ENCODE peak calls at places on chromosomes 3 and 15, in five cellular contexts. One of them, this sample, is unnamed.

GRCh38 chr3:61944736-61945135 is 383.4 kb downstream of the PTPRG start:
- DNase-seq in NT2/D1: no peak
- DNase-seq in HepG2: no peak
- DNase-seq in GM12878: no peak
- DNase-seq in H1: no peak
- DNase-seq in this sample: no peak

GRCh38 chr15:81398910-81399551 is 25.0 kb upstream of the TMC3 start:
- DNase-seq in NT2/D1: no peak
- DNase-seq in HepG2: no peak
- DNase-seq in GM12878: no peak
- DNase-seq in H1: no peak
- DNase-seq in this sample: no peak

GRCh38 chr3:127442551-127442950 is 148.0 kb downstream of the TPRA1 start:
- DNase-seq in NT2/D1: no peak
- DNase-seq in HepG2: no peak
- DNase-seq in GM12878: no peak
- DNase-seq in H1: peak
- DNase-seq in this sample: no peak

GRCh38 chr3:117846238-117846637 is 1136.7 kb downstream of the TUSC7 start:
- DNase-seq in NT2/D1: no peak
- DNase-seq in HepG2: no peak
- DNase-seq in GM12878: no peak
- DNase-seq in H1: no peak
- DNase-seq in this sample: no peak

GRCh38 chr15:30072630-30073029 is 10.1 kb upstream of the GOLGA8J start:
- DNase-seq in NT2/D1: no peak
- DNase-seq in HepG2: no peak
- DNase-seq in GM12878: no peak
- DNase-seq in H1: no peak
- DNase-seq in this sample: no peak

GRCh38 chr15:76196949-76197315 is 114.3 kb downstream of the ETFA start:
- DNase-seq in NT2/D1: no peak
- DNase-seq in HepG2: no peak
- DNase-seq in GM12878: no peak
- DNase-seq in H1: no peak
- DNase-seq in this sample: no peak

GRCh38 chr15:100781961-100782525 is 97.6 kb upstream of the ALDH1A3 start:
- DNase-seq in NT2/D1: peak
- DNase-seq in HepG2: no peak
- DNase-seq in GM12878: no peak
- DNase-seq in H1: no peak
- DNase-seq in this sample: no peak

GRCh38 chr3:127226451-127226850 is 33.5 kb downstream of the PRR23E start:
- DNase-seq in NT2/D1: no peak
- DNase-seq in HepG2: no peak
- DNase-seq in GM12878: no peak
- DNase-seq in H1: no peak
- DNase-seq in this sample: no peak

GRCh38 chr15:34799149-34799824 is 3.9 kb upstream of the ACTC1 start:
- DNase-seq in NT2/D1: no peak
- DNase-seq in HepG2: no peak
- DNase-seq in GM12878: no peak
- DNase-seq in H1: peak
- DNase-seq in this sample: no peak

GRCh38 chr3:17800232-17800631 is 57.8 kb upstream of the TBC1D5 start:
- DNase-seq in NT2/D1: no peak
- DNase-seq in HepG2: no peak
- DNase-seq in GM12878: no peak
- DNase-seq in H1: no peak
- DNase-seq in this sample: no peak

GRCh38 chr15:57384024-57384423 is 7.7 kb downstream of the CGNL1 start:
- DNase-seq in NT2/D1: no peak
- DNase-seq in HepG2: no peak
- DNase-seq in GM12878: no peak
- DNase-seq in H1: no peak
- DNase-seq in this sample: no peak

GRCh38 chr15:52394020-52394608 is 98.5 kb upstream of the MYO5C start:
- DNase-seq in NT2/D1: no peak
- DNase-seq in HepG2: no peak
- DNase-seq in GM12878: no peak
- DNase-seq in H1: no peak
- DNase-seq in this sample: no peak

GRCh38 chr15:31459011-31459748 is 132.5 kb downstream of the KLF13 start:
- DNase-seq in NT2/D1: no peak
- DNase-seq in HepG2: no peak
- DNase-seq in GM12878: peak
- DNase-seq in H1: no peak
- DNase-seq in this sample: no peak

GRCh38 chr15:84992157-84992940 is 10.7 kb downstream of the PDE8A start:
- DNase-seq in NT2/D1: no peak
- DNase-seq in HepG2: peak
- DNase-seq in GM12878: no peak
- DNase-seq in H1: peak
- DNase-seq in this sample: no peak

GRCh38 chr3:4748701-4749378 is 230.4 kb upstream of the BHLHE40 start:
- DNase-seq in NT2/D1: no peak
- DNase-seq in HepG2: peak
- DNase-seq in GM12878: no peak
- DNase-seq in H1: no peak
- DNase-seq in this sample: no peak

GRCh38 chr15:35439291-35439690 is 106.7 kb downstream of the DPH6 start:
- DNase-seq in NT2/D1: no peak
- DNase-seq in HepG2: no peak
- DNase-seq in GM12878: no peak
- DNase-seq in H1: no peak
- DNase-seq in this sample: no peak

GRCh38 chr3:113219605-113220300 is 8.4 kb downstream of the BOC start:
- DNase-seq in NT2/D1: no peak
- DNase-seq in HepG2: no peak
- DNase-seq in GM12878: no peak
- DNase-seq in H1: no peak
- DNase-seq in this sample: no peak

GRCh38 chr3:77328631-77329030 is 288.7 kb downstream of the ROBO2 start:
- DNase-seq in NT2/D1: no peak
- DNase-seq in HepG2: no peak
- DNase-seq in GM12878: no peak
- DNase-seq in H1: no peak
- DNase-seq in this sample: no peak

GRCh38 chr3:33064929-33065328 is 32.0 kb downstream of the GLB1 start:
- DNase-seq in NT2/D1: no peak
- DNase-seq in HepG2: peak
- DNase-seq in GM12878: no peak
- DNase-seq in H1: no peak
- DNase-seq in this sample: no peak

GRCh38 chr3:19029837-19030835 is 118.2 kb upstream of the KCNH8 start:
- DNase-seq in NT2/D1: no peak
- DNase-seq in HepG2: no peak
- DNase-seq in GM12878: no peak
- DNase-seq in H1: no peak
- DNase-seq in this sample: no peak

GRCh38 chr15:83845230-83845629 is 191.3 kb downstream of the ADAMTSL3 start:
- DNase-seq in NT2/D1: no peak
- DNase-seq in HepG2: no peak
- DNase-seq in GM12878: no peak
- DNase-seq in H1: no peak
- DNase-seq in this sample: no peak

GRCh38 chr3:149095487-149095886 is 9.2 kb upstream of the HLTF start:
- DNase-seq in NT2/D1: no peak
- DNase-seq in HepG2: no peak
- DNase-seq in GM12878: peak
- DNase-seq in H1: no peak
- DNase-seq in this sample: no peak

GRCh38 chr3:58203541-58203940 is 7.2 kb downstream of the DNASE1L3 start:
- DNase-seq in NT2/D1: no peak
- DNase-seq in HepG2: no peak
- DNase-seq in GM12878: no peak
- DNase-seq in H1: no peak
- DNase-seq in this sample: no peak

GRCh38 chr15:93614446-93615104 is 525.6 kb upstream of the RGMA start:
- DNase-seq in NT2/D1: no peak
- DNase-seq in HepG2: no peak
- DNase-seq in GM12878: no peak
- DNase-seq in H1: no peak
- DNase-seq in this sample: no peak

DNA sequence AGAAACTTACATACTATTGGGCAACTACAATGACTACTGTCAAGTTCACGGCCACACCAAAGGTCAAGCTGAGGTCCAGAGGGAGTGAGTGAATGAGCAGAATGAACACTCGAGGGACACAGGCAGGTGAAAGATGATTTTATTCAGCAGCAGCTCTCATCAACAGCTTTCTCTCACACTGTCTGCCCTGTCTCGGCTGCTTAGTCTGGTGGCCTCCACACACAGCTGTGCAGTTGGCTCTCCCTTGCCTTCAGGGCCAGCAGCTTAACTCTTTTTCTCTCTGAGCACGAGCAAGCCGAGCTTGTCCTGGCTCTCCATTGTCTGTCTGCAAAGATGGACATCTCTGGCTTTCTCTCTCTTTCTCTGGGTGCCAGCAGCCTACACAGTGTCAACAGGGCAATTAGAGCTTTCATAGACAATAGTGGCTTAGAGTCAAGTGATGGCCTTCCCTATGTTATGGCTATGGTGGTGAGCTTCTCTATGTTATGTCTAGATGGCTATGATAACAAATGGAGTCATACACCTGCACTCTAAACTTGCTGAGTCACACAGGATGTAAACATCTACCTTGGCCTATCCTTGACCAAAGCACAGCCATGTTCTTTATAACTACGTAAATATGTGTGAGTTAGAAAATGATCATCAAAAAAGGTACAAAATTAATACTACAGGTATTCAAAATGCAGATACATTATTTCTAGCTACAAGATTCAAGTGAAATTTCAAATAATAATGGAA is 362.4 kb downstream of the CGGBP1 start:
- DNase-seq in NT2/D1: no peak
- DNase-seq in HepG2: peak
- DNase-seq in GM12878: no peak
- DNase-seq in H1: no peak
- DNase-seq in this sample: no peak
- TF ChIP-seq SUZ12 in NT2/D1: no peak
- TF ChIP-seq SUZ12 in HepG2: no peak
- TF ChIP-seq SUZ12 in GM12878: no peak
- TF ChIP-seq SUZ12 in H1: no peak
- TF ChIP-seq SUZ12 in this sample: no peak

DNA sequence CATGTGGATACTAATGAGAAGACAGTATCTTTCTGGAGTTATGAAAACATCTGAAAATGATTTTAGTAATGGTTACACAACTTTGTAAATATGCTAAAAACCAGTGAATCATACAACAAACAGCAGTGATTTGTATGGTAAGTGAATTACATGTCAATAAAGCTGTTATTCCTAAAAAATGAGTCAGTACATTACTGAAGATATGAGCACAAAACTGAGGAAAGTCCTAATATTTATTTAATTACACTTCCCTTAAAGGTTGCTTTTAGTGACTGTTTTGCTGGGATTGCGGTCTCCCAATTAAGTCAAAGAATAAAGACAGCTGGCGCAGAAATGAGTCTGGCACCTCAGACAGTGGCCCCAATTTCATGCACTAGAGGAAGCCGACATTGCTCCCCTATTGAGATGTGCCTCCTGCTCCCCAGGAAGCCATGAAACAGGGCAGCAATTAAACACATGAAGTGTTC is 50.9 kb upstream of the FSIP1 start:
- DNase-seq in NT2/D1: no peak
- DNase-seq in HepG2: no peak
- DNase-seq in GM12878: no peak
- DNase-seq in H1: no peak
- DNase-seq in this sample: no peak
- TF ChIP-seq SUZ12 in NT2/D1: no peak
- TF ChIP-seq SUZ12 in HepG2: no peak
- TF ChIP-seq SUZ12 in GM12878: no peak
- TF ChIP-seq SUZ12 in H1: no peak
- TF ChIP-seq SUZ12 in this sample: no peak

DNA sequence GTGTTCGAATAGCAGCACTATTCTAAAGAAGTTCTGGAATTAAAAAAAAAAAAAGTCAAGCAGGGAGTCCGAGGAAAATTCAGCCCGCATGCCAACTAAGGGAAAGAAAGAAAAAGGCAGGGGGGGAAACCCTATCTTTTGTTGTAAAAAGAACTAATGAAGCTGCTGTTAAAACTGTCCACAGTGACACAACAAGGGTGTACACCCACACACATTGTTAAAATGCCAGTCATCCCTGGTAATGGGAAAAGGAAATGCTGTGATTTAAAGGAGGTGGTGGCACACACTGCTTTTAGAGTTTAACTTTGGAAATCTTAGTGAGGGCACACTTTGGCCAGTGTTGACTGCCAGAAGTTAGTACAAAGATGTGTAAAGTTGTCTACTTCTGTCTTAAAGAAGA is 521.3 kb downstream of the ZIC1 start:
- DNase-seq in NT2/D1: no peak
- DNase-seq in HepG2: no peak
- DNase-seq in GM12878: no peak
- DNase-seq in H1: no peak
- DNase-seq in this sample: no peak
- TF ChIP-seq SUZ12 in NT2/D1: no peak
- TF ChIP-seq SUZ12 in HepG2: no peak
- TF ChIP-seq SUZ12 in GM12878: no peak
- TF ChIP-seq SUZ12 in H1: no peak
- TF ChIP-seq SUZ12 in this sample: no peak

DNA sequence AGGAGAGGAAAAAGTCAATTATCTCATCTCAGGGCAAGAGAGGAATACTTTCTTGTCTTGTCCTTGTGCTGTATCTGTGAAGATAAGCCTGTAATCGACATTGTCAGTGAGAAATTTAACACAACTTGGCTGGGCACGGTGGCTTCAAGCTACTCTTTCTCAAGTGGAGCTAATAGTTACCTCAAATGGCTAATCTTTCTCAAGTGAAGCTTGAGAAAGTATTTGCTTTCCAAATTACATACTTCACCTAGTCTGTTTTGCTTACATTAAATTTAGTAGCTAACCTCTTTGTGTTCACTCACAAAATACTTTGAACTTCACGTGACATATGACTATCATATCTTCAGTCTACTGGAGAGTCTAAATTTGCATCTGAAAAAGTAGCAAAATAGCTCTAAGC is 48.3 kb upstream of the B3GALNT1 start:
- DNase-seq in NT2/D1: no peak
- DNase-seq in HepG2: no peak
- DNase-seq in GM12878: no peak
- DNase-seq in H1: no peak
- DNase-seq in this sample: no peak
- TF ChIP-seq SUZ12 in NT2/D1: no peak
- TF ChIP-seq SUZ12 in HepG2: no peak
- TF ChIP-seq SUZ12 in GM12878: no peak
- TF ChIP-seq SUZ12 in H1: no peak
- TF ChIP-seq SUZ12 in this sample: no peak

DNA sequence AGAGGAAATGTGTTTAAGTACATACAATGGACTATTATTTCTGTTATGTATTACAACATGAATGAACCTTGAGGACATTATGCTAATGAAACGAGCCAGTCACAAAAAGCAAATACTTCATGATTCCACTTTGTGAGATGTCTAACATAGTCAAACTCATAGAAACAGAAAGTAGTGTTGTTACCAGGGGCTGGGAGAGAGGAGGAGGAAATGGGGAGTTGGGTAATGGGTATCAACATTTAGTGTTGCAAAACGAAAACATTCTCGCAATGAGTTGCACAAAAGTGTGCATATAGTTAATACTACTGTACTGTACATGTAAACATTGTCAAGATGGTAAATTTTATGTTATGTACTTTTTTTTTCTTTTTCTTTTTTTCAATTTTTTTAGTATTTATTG is 194.3 kb downstream of the IL5RA start:
- DNase-seq in NT2/D1: no peak
- DNase-seq in HepG2: no peak
- DNase-seq in GM12878: no peak
- DNase-seq in H1: no peak
- DNase-seq in this sample: no peak
- TF ChIP-seq SUZ12 in NT2/D1: no peak
- TF ChIP-seq SUZ12 in HepG2: no peak
- TF ChIP-seq SUZ12 in GM12878: no peak
- TF ChIP-seq SUZ12 in H1: no peak
- TF ChIP-seq SUZ12 in this sample: no peak